ENCODE peak calls at places on chromosomes 3 and 15, in four cellular contexts. P is IMR-90, I is stomach, C is HFF-Myc. Z is an unnamed sample.

GRCh38 chr3:4140921-4141320 is 162.2 kb upstream of the SETMAR start:
- DNase-seq in P (no peak), I (no peak), C (no peak), Z (no peak)

GRCh38 chr3:46491089-46492070 is 6.4 kb upstream of the RTP3 start:
- DNase-seq in P (no peak), I (peak), C (no peak), Z (no peak)

GRCh38 chr3:187958432-187959003 is 195.4 kb upstream of the LPP start:
- DNase-seq in P (no peak), I (peak), C (no peak), Z (no peak)

GRCh38 chr3:167091186-167091585 is 288.9 kb downstream of the ZBBX start:
- DNase-seq in P (no peak), I (no peak), C (no peak), Z (no peak)

GRCh38 chr3:50068134-50068533 is 20.6 kb upstream of the RBM5 start:
- DNase-seq in P (peak), I (no peak), C (no peak), Z (peak)

GRCh38 chr15:31367730-31368344 is 41.2 kb downstream of the KLF13 start:
- DNase-seq in P (no peak), I (no peak), C (no peak), Z (no peak)

GRCh38 chr15:45603881-45604280 is 16.7 kb downstream of the BLOC1S6 start:
- DNase-seq in P (no peak), I (no peak), C (no peak), Z (no peak)

GRCh38 chr15:55270301-55270700 is 19.3 kb downstream of the RAB27A start:
- DNase-seq in P (no peak), I (no peak), C (no peak), Z (no peak)

GRCh38 chr15:79872358-79873017 is 24.3 kb downstream of the MTHFS start:
- DNase-seq in P (peak), I (no peak), C (peak), Z (no peak)

GRCh38 chr3:55166577-55167555 is 239.0 kb upstream of the LRTM1 start:
- DNase-seq in P (peak), I (peak), C (no peak), Z (peak)

GRCh38 chr15:57138260-57138895 is 219.9 kb downstream of the TCF12 start:
- DNase-seq in P (peak), I (peak), C (peak), Z (peak)

GRCh38 chr3:187261541-187261969 is 30.0 kb downstream of the MASP1 start:
- DNase-seq in P (peak), I (no peak), C (peak), Z (peak)

GRCh38 chr15:48899793-48900192 is 21.9 kb downstream of the EID1 start:
- DNase-seq in P (peak), I (no peak), C (no peak), Z (no peak)

GRCh38 chr15:48905870-48906269 is 27.9 kb downstream of the EID1 start:
- DNase-seq in P (no peak), I (no peak), C (no peak), Z (no peak)

GRCh38 chr15:48905216-48905615 is 27.3 kb downstream of the EID1 start:
- DNase-seq in P (no peak), I (no peak), C (no peak), Z (no peak)

GRCh38 chr15:48904758-48905157 is 26.8 kb downstream of the EID1 start:
- DNase-seq in P (no peak), I (no peak), C (no peak), Z (no peak)
- H3K4me3 ChIP-seq in P (no peak), I (no peak), C (no peak), Z (no peak)

GRCh38 chr15:36877796-36878744 is 222.3 kb downstream of the MEIS2 start:
- DNase-seq in P (no peak), I (no peak), C (no peak), Z (no peak)
- H3K4me3 ChIP-seq in P (no peak), I (peak), C (no peak), Z (no peak)

GRCh38 chr3:150757768-150758167 is 5.2 kb downstream of the SIAH2 start:
- DNase-seq in P (no peak), I (no peak), C (no peak), Z (no peak)
- H3K4me3 ChIP-seq in P (no peak), I (no peak), C (no peak), Z (no peak)

GRCh38 chr3:184786271-184787010 is 25.5 kb upstream of the VPS8 start:
- DNase-seq in P (peak), I (no peak), C (peak), Z (peak)
- H3K4me3 ChIP-seq in P (peak), I (no peak), C (no peak), Z (peak)

DNA sequence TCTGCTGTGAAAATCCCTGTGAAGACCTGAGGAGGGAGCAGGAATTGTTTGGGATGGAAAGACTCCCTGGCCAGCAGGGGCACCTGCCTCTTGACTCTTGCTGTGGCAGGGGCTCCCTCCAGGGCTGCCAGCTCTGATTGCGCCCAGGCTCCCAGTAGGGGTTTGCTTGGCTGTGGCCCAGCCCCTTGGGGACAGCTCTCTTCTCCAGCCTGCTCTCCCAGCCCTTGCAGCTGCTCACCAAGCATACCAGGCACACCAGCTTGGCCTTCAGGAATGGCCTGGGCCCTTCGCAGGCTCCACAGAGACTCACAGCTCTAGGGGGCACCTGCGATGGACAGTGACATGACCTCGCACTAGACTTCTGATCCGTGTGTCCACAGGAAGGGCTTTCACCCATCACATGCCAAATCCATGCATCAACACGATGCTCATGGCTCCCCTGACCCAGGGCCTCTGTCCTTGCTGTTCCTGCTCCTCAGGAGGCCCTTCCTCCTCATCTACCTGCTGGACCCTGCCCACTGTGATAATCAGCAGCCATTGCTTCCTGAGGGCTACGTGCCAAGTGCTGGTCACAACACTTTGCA is 61.8 kb downstream of the SCN5A start:
- DNase-seq in P (no peak), I (peak), C (no peak), Z (no peak)
- H3K4me3 ChIP-seq in P (no peak), I (no peak), C (no peak), Z (no peak)

GRCh38 chr15:97653896-97654295 is 306.6 kb upstream of the ARRDC4 start:
- DNase-seq in P (no peak), I (no peak), C (no peak), Z (no peak)

GRCh38 chr15:97652041-97652440 is 308.5 kb upstream of the ARRDC4 start:
- DNase-seq in P (no peak), I (no peak), C (no peak), Z (no peak)

GRCh38 chr15:97654677-97655076 is 305.8 kb upstream of the ARRDC4 start:
- DNase-seq in P (no peak), I (no peak), C (no peak), Z (no peak)

GRCh38 chr15:97648728-97649127 is 311.8 kb upstream of the ARRDC4 start:
- DNase-seq in P (no peak), I (no peak), C (no peak), Z (no peak)

DNA sequence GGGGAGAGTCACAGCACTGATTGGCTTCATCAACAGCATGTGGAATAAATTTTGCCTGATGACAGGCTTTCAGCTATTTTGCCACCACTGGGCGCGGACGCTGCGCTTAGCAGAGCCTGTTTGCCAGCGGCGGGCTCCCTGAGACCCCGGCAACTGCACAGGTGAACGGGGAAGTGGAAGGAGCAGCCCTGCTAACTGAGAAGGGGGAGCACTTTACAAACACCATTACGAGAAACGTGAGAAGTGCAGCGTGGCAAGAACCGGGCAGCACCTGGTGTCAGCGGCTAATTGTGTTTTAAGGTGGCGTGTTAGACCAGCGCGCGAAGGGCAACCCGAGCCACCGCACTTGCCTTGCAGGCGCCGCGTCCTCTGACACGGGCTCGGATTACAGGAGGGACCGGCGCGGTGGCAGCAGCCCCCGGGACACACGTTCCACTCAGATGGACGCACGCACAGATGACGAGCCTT is 307.8 kb upstream of the ARRDC4 start:
- DNase-seq in P (no peak), I (no peak), C (no peak), Z (no peak)
- H3K4me3 ChIP-seq in P (no peak), I (peak), C (no peak), Z (no peak)

DNA sequence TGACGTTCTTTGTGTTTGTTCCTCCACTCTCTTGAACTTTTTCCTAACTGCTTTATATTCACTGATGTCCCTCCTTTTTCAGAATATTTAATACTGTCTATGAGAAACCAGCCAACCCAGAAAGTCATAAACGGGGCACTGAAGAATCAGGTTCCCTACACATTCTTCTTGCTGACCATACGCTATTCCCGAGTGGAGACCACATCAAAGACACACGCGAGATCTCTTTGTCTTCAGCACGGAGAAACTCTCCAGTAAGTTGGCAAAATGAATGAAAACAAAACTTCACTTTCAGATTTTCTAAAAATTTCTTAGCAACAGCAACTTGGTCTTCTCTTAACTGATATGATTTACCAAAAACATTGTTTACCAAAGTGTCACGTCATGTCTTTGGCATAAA is 22.6 kb downstream of the FAM174B start:
- DNase-seq in P (no peak), I (no peak), C (no peak), Z (no peak)
- H3K4me3 ChIP-seq in P (no peak), I (no peak), C (no peak), Z (no peak)

DNA sequence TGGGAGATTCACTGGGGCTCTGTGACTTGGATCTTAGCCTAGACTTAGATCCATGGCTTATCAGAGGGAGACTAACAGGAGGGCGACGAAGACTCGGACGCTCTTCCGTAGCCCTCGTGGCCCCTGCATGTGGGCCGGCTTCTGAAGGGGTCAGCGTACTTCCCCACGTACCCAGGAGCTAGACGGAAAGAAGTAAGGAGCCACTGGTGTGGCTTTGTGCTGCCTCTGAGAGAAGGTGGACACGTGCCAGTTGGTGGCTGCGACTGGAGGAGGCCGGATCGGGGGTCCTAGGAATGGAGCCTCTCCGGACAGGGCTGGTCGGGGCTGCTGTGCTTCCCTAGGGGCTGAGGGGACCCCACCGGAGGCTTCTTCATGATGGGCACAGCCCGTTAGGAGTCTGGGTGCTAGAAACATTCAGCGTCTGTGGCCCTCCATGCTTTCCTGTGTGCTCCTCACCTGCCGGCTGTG is 1.0 kb downstream of the NRROS start:
- DNase-seq in P (no peak), I (no peak), C (no peak), Z (no peak)
- H3K4me3 ChIP-seq in P (no peak), I (peak), C (peak), Z (no peak)

Z was measured in foreskin fibroblast.